ENCODE peak calls at places on chromosome 21, in four cellular contexts. X, I, W and Q are unnamed samples.

GRCh38 chr21:38920631-38921398 is 115.1 kb downstream of the ETS2 start:
- DNase-seq in W (no peak), I (no peak), X (no peak), Q (no peak)

GRCh38 chr21:39781331-39781730 is 36.3 kb downstream of the IGSF5 start:
- DNase-seq in W (no peak), I (no peak), X (no peak), Q (no peak)

GRCh38 chr21:28699591-28700259 is 293.0 kb downstream of the LTN1 start:
- DNase-seq in W (no peak), X (no peak), I (no peak), Q (no peak)

GRCh38 chr21:29299046-29299905 is 554 bp downstream of the BACH1 start:
- DNase-seq in I (peak; percentile 59), X (peak; percentile 78), W (peak; percentile 63), Q (peak; percentile 64)

GRCh38 chr21:28253378-28253777 is 739.3 kb downstream of the LTN1 start:
- DNase-seq in W (no peak), I (no peak), X (no peak), Q (no peak)

GRCh38 chr21:39326607-39327307 is 13.3 kb upstream of the BRWD1 start:
- DNase-seq in I (no peak), X (no peak), W (no peak), Q (no peak)

GRCh38 chr21:45662623-45663015 is 19.1 kb downstream of the PCBP3 start:
- DNase-seq in W (no peak), X (no peak), I (no peak), Q (no peak)

GRCh38 chr21:29832217-29832616 is 107.6 kb downstream of the GRIK1 start:
- DNase-seq in W (no peak), X (no peak), I (no peak), Q (no peak)

GRCh38 chr21:35540950-35541632 is 492.0 kb upstream of the RUNX1 start:
- DNase-seq in W (no peak), I (no peak), X (no peak), Q (no peak)

GRCh38 chr21:39359382-39359781 is 10.5 kb upstream of the HMGN1 start:
- DNase-seq in W (no peak), I (no peak), X (no peak), Q (no peak)

GRCh38 chr21:37811711-37812110 is 104.5 kb downstream of the KCNJ6 start:
- DNase-seq in W (no peak), I (no peak), X (no peak), Q (no peak)

GRCh38 chr21:38869946-38870345 is 64.2 kb downstream of the ETS2 start:
- DNase-seq in W (no peak), X (no peak), I (no peak), Q (no peak)

GRCh38 chr21:30408782-30409494 is 13.1 kb downstream of the KRTAP13-1 start:
- DNase-seq in I (no peak), W (no peak), X (peak; percentile 89), Q (peak; percentile 52)

GRCh38 chr21:29712818-29713217 is 227.0 kb downstream of the GRIK1 start:
- DNase-seq in I (no peak), W (no peak), X (no peak), Q (no peak)

GRCh38 chr21:45550552-45551210 is 8.4 kb upstream of the SLC19A1 start:
- DNase-seq in X (no peak), I (no peak), W (no peak), Q (peak; percentile 49)

GRCh38 chr21:15063821-15064575 is 802 bp downstream of the NRIP1 start:
- DNase-seq in W (no peak), X (peak; percentile 69), I (no peak), Q (peak; percentile 79)

GRCh38 chr21:35449846-35450245 is 400.7 kb upstream of the RUNX1 start:
- DNase-seq in I (no peak), X (no peak), W (no peak), Q (no peak)

GRCh38 chr21:36322083-36322424 is 2.1 kb downstream of the MORC3 start:
- DNase-seq in X (no peak), I (no peak), W (no peak), Q (no peak)

GRCh38 chr21:45643021-45643980 is at the start of gene PCBP3:
- DNase-seq in X (peak; percentile 99), I (peak; percentile 76), W (peak; percentile 85), Q (peak; percentile 95)

GRCh38 chr21:27681038-27681437 is 714.1 kb upstream of the ADAMTS5 start:
- DNase-seq in X (no peak), W (no peak), I (no peak), Q (no peak)

GRCh38 chr21:45554477-45555175 is 12.4 kb upstream of the SLC19A1 start:
- DNase-seq in W (peak; percentile 80), I (peak; percentile 90), X (peak; percentile 77), Q (peak; percentile 82)

GRCh38 chr21:21971384-21971783 is 973.2 kb downstream of the NCAM2 start:
- DNase-seq in W (no peak), I (no peak), X (no peak), Q (no peak)

GRCh38 chr21:37008705-37009104 is 2.2 kb downstream of the RIPPLY3 start:
- DNase-seq in W (no peak), X (peak; percentile 52), I (no peak), Q (no peak)

GRCh38 chr21:45836268-45836655 is 145.3 kb upstream of the COL6A1 start:
- DNase-seq in I (no peak), W (no peak), X (no peak), Q (no peak)

GRCh38 chr21:30349572-30349971 is 1.2 kb upstream of the KRTAP23-1 start:
- DNase-seq in I (no peak), W (no peak), X (no peak), Q (no peak)

GRCh38 chr21:37675202-37675801 is 241.0 kb downstream of the KCNJ6 start:
- DNase-seq in I (peak; percentile 35), W (peak; percentile 16), X (peak; percentile 84), Q (peak; percentile 68)

GRCh38 chr21:14911351-14911750 is 153.4 kb downstream of the NRIP1 start:
- DNase-seq in X (no peak), I (no peak), W (no peak), Q (no peak)

DNA sequence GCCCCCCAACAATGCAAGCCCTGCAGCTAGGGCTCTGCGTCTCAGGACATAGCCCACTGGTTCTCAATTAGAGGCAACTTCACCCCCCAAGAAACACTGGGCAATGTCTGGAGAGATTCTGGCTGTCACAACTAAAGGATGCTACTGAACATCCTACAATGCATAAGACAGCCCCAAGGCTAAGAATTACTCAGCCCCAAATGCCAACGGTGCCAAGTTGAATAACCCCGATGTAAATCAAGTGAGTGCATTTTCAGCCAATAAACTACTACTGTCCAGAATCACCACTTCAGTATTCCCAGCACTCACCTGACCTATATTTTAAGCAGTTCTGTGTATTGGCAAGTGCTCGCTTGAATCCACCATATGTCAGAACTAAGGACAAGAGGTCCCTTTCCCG is 6.9 kb downstream of the RIPK4 start:
- DNase-seq in X (no peak), I (no peak), W (no peak), Q (no peak)
- H3K4me3 ChIP-seq in X (no peak overlapping the region), I (no peak overlapping the region), W (no peak overlapping the region), Q (no peak overlapping the region)

GRCh38 chr21:43916691-43917514 is 51.9 kb downstream of the AGPAT3 start:
- DNase-seq in W (peak; percentile 49), I (peak; percentile 63), X (no peak), Q (peak; percentile 50)
- H3K4me3 ChIP-seq in W (peak overlapping the region; percentile 88), I (peak overlapping the region; percentile 40), X (no peak overlapping the region), Q (peak overlapping the region; percentile 43)

GRCh38 chr21:16420086-16420724 is 690.4 kb downstream of the USP25 start:
- DNase-seq in W (no peak), I (no peak), X (no peak), Q (no peak)
- H3K4me3 ChIP-seq in W (no peak overlapping the region), I (no peak overlapping the region), X (no peak overlapping the region), Q (peak overlapping the region; percentile 6)

GRCh38 chr21:34128674-34129038 is 55.3 kb downstream of the MRPS6 start:
- DNase-seq in I (no peak), X (no peak), W (no peak), Q (no peak)

GRCh38 chr21:34130598-34130985 is 57.2 kb downstream of the MRPS6 start:
- DNase-seq in I (no peak), W (no peak), X (no peak), Q (no peak)

GRCh38 chr21:34128124-34128523 is 54.7 kb downstream of the MRPS6 start:
- DNase-seq in I (no peak), X (peak; percentile 12), W (no peak), Q (no peak)

GRCh38 chr21:34129971-34130597 is 56.7 kb downstream of the MRPS6 start:
- DNase-seq in X (peak; percentile 65), W (no peak), I (no peak), Q (no peak)

DNA sequence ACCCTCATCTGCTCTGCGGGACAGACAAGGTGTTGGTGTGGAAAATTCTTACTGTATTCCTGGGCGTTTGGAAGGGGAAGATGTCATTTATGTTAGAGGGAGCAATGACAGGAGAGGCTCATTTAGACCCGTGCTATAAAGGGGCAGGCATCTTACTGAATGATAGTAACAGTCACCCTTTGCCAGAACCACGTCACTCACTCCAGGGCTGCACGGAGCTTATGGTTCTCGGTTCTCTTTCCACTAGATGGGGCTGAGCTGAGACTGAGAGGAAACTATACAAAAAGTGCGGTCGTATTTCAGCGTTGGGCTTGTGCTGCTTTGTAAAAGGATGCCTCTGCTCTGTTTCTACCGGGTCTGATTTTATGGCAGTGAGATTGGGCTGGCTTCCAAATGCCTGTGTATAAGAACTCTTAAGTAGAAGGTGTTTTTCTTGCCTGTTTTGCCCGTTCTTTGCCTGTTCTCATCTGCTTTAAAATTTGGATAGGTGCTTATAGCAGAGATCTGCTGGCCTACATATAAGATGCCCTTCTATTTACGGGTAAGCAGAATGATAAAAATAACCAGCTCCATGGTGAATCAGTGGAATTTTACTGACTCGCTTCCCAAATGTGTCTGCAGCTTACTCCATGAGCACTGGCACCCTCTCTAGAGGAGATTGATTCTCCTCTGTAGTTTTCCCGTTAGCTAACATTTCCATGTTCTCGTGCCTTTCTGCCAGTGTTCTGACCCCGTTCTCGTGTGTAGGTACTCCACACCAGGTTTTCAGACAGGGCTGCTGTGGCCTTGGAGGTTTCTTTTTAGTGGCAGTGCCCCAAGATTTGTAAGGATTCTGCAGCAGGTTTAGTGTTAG is 55.9 kb downstream of the MRPS6 start:
- DNase-seq in W (peak; percentile 33), I (peak; percentile 4), X (peak; percentile 73), Q (peak; percentile 35)
- H3K4me3 ChIP-seq in W (peak overlapping the region; percentile 55), I (peak overlapping the region; percentile 1), X (peak overlapping the region; percentile 28), Q (no peak overlapping the region)

DNA sequence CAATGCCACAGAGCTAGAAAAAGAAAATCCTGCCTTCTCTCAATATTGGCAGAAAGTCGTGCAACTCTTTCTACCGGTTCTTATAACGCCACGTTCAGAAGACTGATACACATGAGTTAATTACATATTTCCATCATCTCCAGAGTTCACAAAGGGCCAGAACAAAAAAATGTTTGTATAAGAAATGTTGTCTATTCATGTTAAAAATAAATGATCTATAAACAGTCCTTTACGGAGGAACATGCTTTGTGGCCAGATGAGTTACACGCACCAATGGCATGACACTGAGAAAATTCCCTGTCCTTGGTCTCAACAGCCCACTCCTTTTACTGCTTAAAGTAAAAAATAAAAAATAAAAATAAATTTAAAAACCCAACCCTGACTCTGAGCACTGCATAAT is 29.5 kb downstream of the C2CD2 start:
- DNase-seq in X (no peak), I (no peak), W (no peak), Q (no peak)
- H3K4me3 ChIP-seq in X (no peak overlapping the region), I (no peak overlapping the region), W (no peak overlapping the region), Q (no peak overlapping the region)